ENCODE peak calls at places on chromosomes 1 and 21, in eight cellular contexts. V is stimulated activated CD4-positive, alpha-beta T cell treated with anti-CD3 and anti-CD28 coated beads, Interleukin-1b, Interleukin-23, amount 100 ng/mL, for 48 hours; Q is Calu3; H is IMR-90; T is effector memory CD4-positive, alpha-beta T cell; O is thoracic aorta; Z is activated CD8-positive, alpha-beta memory T cell treated with anti-CD3 and anti-CD28 coated beads for 4 hours; N is H54. D is an unnamed sample.

GRCh38 chr21:42071146-42071737 is at the start of gene UMODL1:
- DNase-seq in Q (no peak), V (no peak), O (no peak), H (no peak), T (no peak), Z (no peak), N (no peak), D (no peak)

GRCh38 chr1:245503548-245503947 is 348.8 kb downstream of the KIF26B start:
- DNase-seq in O (no peak), V (no peak), Q (no peak), H (no peak), Z (no peak), T (no peak), N (no peak), D (no peak)

GRCh38 chr1:226425004-226425378 is 17.1 kb upstream of the PARP1 start:
- DNase-seq in O (no peak), H (no peak), V (no peak), Z (no peak), T (no peak), Q (no peak), N (no peak), D (no peak)

GRCh38 chr1:21966247-21967000 is 10.4 kb upstream of the CELA3B start:
- DNase-seq in V (peak; percentile 6), T (no peak), H (peak; percentile 77), Q (no peak), Z (no peak), O (no peak), N (peak; percentile 23), D (no peak)

GRCh38 chr1:181632960-181633359 is 149.6 kb downstream of the CACNA1E start:
- DNase-seq in H (no peak), Q (no peak), Z (no peak), V (no peak), T (no peak), N (no peak), O (no peak), D (no peak)

GRCh38 chr1:155126494-155127104 is 1.1 kb upstream of the EFNA1 start:
- DNase-seq in Q (peak; percentile 52), V (peak; percentile 38), N (no peak), Z (no peak), T (no peak), O (no peak), H (peak; percentile 27), D (no peak)

GRCh38 chr1:41498809-41499208 is 14.3 kb upstream of the EDN2 start:
- DNase-seq in T (no peak), O (peak; percentile 48), Z (no peak), V (no peak), N (peak; percentile 87), H (peak; percentile 38), Q (peak; percentile 80), D (no peak)

GRCh38 chr21:22235866-22236590 is 1237.8 kb downstream of the NCAM2 start:
- DNase-seq in Z (no peak), O (no peak), N (peak; percentile 0), Q (no peak), T (no peak), V (no peak), H (no peak), D (no peak)

GRCh38 chr1:36525166-36525565 is 42.5 kb upstream of the CSF3R start:
- DNase-seq in V (no peak), N (no peak), Q (no peak), H (no peak), T (no peak), Z (no peak), O (no peak), D (no peak)

GRCh38 chr1:179867493-179868330 is 9.9 kb downstream of the TOR1AIP2 start:
- DNase-seq in Z (no peak), H (peak; percentile 50), O (no peak), V (no peak), N (peak; percentile 11), Q (peak; percentile 68), T (peak; percentile 20), D (peak; percentile 32)

GRCh38 chr1:201895913-201896807 is 7.5 kb downstream of the SHISA4 start:
- DNase-seq in H (peak; percentile 94), O (peak; percentile 70), T (peak; percentile 55), Z (peak; percentile 63), N (peak; percentile 89), V (peak; percentile 87), Q (peak; percentile 97), D (peak; percentile 63)

GRCh38 chr1:162222019-162222418 is 152.5 kb downstream of the NOS1AP start:
- DNase-seq in T (no peak), O (no peak), Z (no peak), H (no peak), V (no peak), N (no peak), Q (no peak), D (no peak)

GRCh38 chr1:54335396-54336056 is 70.7 kb downstream of the SSBP3 start:
- DNase-seq in T (no peak), N (peak; percentile 84), V (no peak), O (peak; percentile 40), H (peak; percentile 95), Q (no peak), Z (no peak), D (no peak)

GRCh38 chr1:73800376-73800775 is 397.6 kb downstream of the LRRIQ3 start:
- DNase-seq in Q (no peak), T (no peak), H (no peak), N (no peak), V (no peak), O (no peak), Z (no peak), D (no peak)

GRCh38 chr1:153389978-153390879 is 644 bp downstream of the S100A8 start:
- DNase-seq in Z (no peak), V (no peak), H (no peak), Q (no peak), T (no peak), N (no peak), O (no peak), D (no peak)

GRCh38 chr1:82820816-82821215 is 1020.1 kb downstream of the ADGRL2 start:
- DNase-seq in H (no peak), N (no peak), O (no peak), Q (no peak), Z (no peak), V (no peak), T (no peak), D (no peak)

GRCh38 chr1:112083487-112083886 is 94.0 kb upstream of the KCND3 start:
- DNase-seq in O (no peak), H (peak; percentile 15), T (no peak), N (no peak), Q (no peak), V (no peak), Z (no peak), D (no peak)

GRCh38 chr1:53361541-53361961 is 33.7 kb upstream of the LRP8 start:
- DNase-seq in Q (no peak), H (no peak), O (no peak), T (no peak), V (no peak), N (no peak), Z (no peak), D (no peak)

GRCh38 chr1:26335774-26336476 is 18.0 kb downstream of the CRYBG2 start:
- DNase-seq in V (no peak), T (no peak), N (no peak), O (no peak), H (no peak), Z (no peak), Q (no peak), D (no peak)

GRCh38 chr1:19154876-19155275 is 55.2 kb downstream of the UBR4 start:
- DNase-seq in N (no peak), H (no peak), T (no peak), O (no peak), V (no peak), Z (no peak), Q (no peak), D (no peak)

GRCh38 chr1:70717211-70717610 is 306.1 kb downstream of the CTH start:
- DNase-seq in Z (no peak), N (no peak), O (no peak), H (no peak), T (no peak), Q (no peak), V (no peak), D (no peak)

GRCh38 chr1:3427711-3428704 is 26.5 kb upstream of the ARHGEF16 start:
- DNase-seq in Q (no peak), V (no peak), O (no peak), H (no peak), N (no peak), T (no peak), Z (no peak), D (no peak)

GRCh38 chr1:244897476-244898254 is 33.3 kb upstream of the HNRNPU start:
- DNase-seq in V (no peak), O (no peak), N (no peak), H (no peak), T (no peak), Z (no peak), Q (no peak), D (no peak)

GRCh38 chr1:22717038-22717758 is 6.6 kb downstream of the EPHB2 start:
- DNase-seq in Q (peak; percentile 14), Z (no peak), T (no peak), N (no peak), H (no peak), V (no peak), O (no peak), D (no peak)

GRCh38 chr21:37208056-37208705 is 59.0 kb downstream of the VPS26C start:
- DNase-seq in H (no peak), Q (peak; percentile 19), T (no peak), Z (no peak), V (peak; percentile 52), N (no peak), O (peak; percentile 73), D (no peak)

GRCh38 chr1:21160263-21160662 is 16.4 kb downstream of the EIF4G3 start:
- DNase-seq in H (no peak), N (no peak), Z (no peak), V (no peak), Q (no peak), T (no peak), O (no peak), D (no peak)

GRCh38 chr1:40711465-40712404 is 20.2 kb downstream of the NFYC start:
- DNase-seq in O (no peak), H (peak; percentile 69), V (no peak), Z (no peak), T (no peak), N (no peak), Q (peak; percentile 28), D (no peak)

GRCh38 chr1:6724517-6725141 is 23.0 kb upstream of the DNAJC11 start:
- DNase-seq in T (no peak), Z (no peak), Q (no peak), H (peak; percentile 86), N (peak; percentile 57), V (no peak), O (no peak), D (no peak)

GRCh38 chr1:219417610-219418009 is 195.3 kb downstream of the ZC3H11B start:
- DNase-seq in H (no peak), V (no peak), N (no peak), Z (no peak), T (no peak), Q (no peak), O (no peak), D (no peak)

D was measured in central memory CD8-positive, alpha-beta T cell.